ENCODE peak calls at places on chromosomes 6 and 20, in ten cellular contexts. S is lower lobe of right lung, V is cardiac muscle cell, P is IMR-90, G is adrenal gland, C is pancreas, B is coronary artery, U is heart left ventricle, H is neuronal stem cell, O is neural progenitor cell. X is an unnamed sample.

GRCh38 chr6:53873922-53874321 is 79.1 kb downstream of the LRRC1 start:
- DNase-seq in S (no peak), V (no peak), P (peak; percentile 51), G (no peak), C (no peak), B (no peak), U (no peak), H (no peak), O (no peak), X (no peak)

GRCh38 chr6:91273729-91274128 is 686.9 kb upstream of the MAP3K7 start:
- DNase-seq in S (no peak), V (no peak), P (no peak), G (peak; percentile 64), C (no peak), B (no peak), U (peak; percentile 82), H (no peak), O (no peak), X (no peak)

GRCh38 chr6:108805611-108806181 is 42.5 kb upstream of the ARMC2 start:
- DNase-seq in S (no peak), V (no peak), P (no peak), G (no peak), C (no peak), B (no peak), U (peak; percentile 18), H (no peak), O (no peak), X (no peak)

GRCh38 chr6:69867075-69867911 is 937 bp downstream of the COL19A1 start:
- DNase-seq in S (peak; percentile 72), V (peak; percentile 90), P (peak; percentile 0), G (peak; percentile 72), C (peak; percentile 50), B (peak; percentile 74), U (peak; percentile 73), H (peak; percentile 72), O (peak; percentile 90), X (peak; percentile 33)

GRCh38 chr6:155188707-155189496 is 74.9 kb upstream of the CLDN20 start:
- DNase-seq in S (no peak), V (no peak), P (peak; percentile 100), G (no peak), C (no peak), B (no peak), U (no peak), H (no peak), O (no peak), X (no peak)

GRCh38 chr6:165081944-165082532 is 227.4 kb downstream of the C6orf118 start:
- DNase-seq in S (no peak), V (no peak), P (no peak), G (no peak), C (no peak), B (no peak), U (no peak), H (no peak), O (no peak), X (no peak)

GRCh38 chr6:104958178-104958520 is 1.2 kb downstream of the LIN28B start:
- DNase-seq in S (no peak), V (no peak), P (no peak), G (no peak), C (no peak), B (no peak), U (no peak), H (no peak), O (peak; percentile 18), X (no peak)

GRCh38 chr20:13786143-13786828 is 1.5 kb downstream of the NDUFAF5 start:
- DNase-seq in S (no peak), V (no peak), P (no peak), G (no peak), C (no peak), B (no peak), U (no peak), H (no peak), O (no peak), X (no peak)

GRCh38 chr6:124110514-124110913 is 306.8 kb downstream of the NKAIN2 start:
- DNase-seq in S (no peak), V (no peak), P (no peak), G (no peak), C (no peak), B (no peak), U (no peak), H (no peak), O (no peak), X (no peak)

GRCh38 chr6:33764036-33764435 is 17.3 kb upstream of the IP6K3 start:
- DNase-seq in S (no peak), V (no peak), P (no peak), G (no peak), C (no peak), B (no peak), U (no peak), H (no peak), O (no peak), X (no peak)

GRCh38 chr20:59434950-59435349 is 134.5 kb downstream of the EDN3 start:
- DNase-seq in S (no peak), V (no peak), P (no peak), G (no peak), C (no peak), B (no peak), U (no peak), H (no peak), O (no peak), X (no peak)

GRCh38 chr6:143804835-143805239 is 38.3 kb upstream of the LTV1 start:
- DNase-seq in S (no peak), V (no peak), P (no peak), G (no peak), C (no peak), B (no peak), U (no peak), H (no peak), O (no peak), X (no peak)

GRCh38 chr6:54770328-54770727 is 76.2 kb upstream of the FAM83B start:
- DNase-seq in S (no peak), V (no peak), P (no peak), G (no peak), C (no peak), B (no peak), U (no peak), H (no peak), O (no peak), X (no peak)

GRCh38 chr20:17664025-17664638 is 17.9 kb downstream of the RRBP1 start:
- DNase-seq in S (no peak), V (no peak), P (no peak), G (peak; percentile 40), C (no peak), B (no peak), U (no peak), H (no peak), O (no peak), X (no peak)

GRCh38 chr6:21708181-21708580 is 114.6 kb downstream of the SOX4 start:
- DNase-seq in S (no peak), V (no peak), P (no peak), G (no peak), C (no peak), B (no peak), U (no peak), H (no peak), O (no peak), X (no peak)

GRCh38 chr20:43959920-43960227 is 45.2 kb downstream of the TOX2 start:
- DNase-seq in S (no peak), V (no peak), P (no peak), G (no peak), C (no peak), B (no peak), U (no peak), H (no peak), O (no peak), X (no peak)

GRCh38 chr6:140609321-140609720 is 1234.9 kb upstream of the CITED2 start:
- DNase-seq in S (no peak), V (no peak), P (no peak), G (no peak), C (no peak), B (no peak), U (no peak), H (no peak), O (no peak), X (no peak)

GRCh38 chr6:140609956-140610355 is 1235.5 kb upstream of the CITED2 start:
- DNase-seq in S (no peak), V (peak; percentile 3), P (no peak), G (no peak), C (no peak), B (no peak), U (no peak), H (no peak), O (no peak), X (no peak)
- H3K27ac ChIP-seq in S (no peak overlapping the region), V (peak overlapping the region; percentile 69), P (no peak overlapping the region), G (no peak overlapping the region), C (no peak overlapping the region), B (no peak overlapping the region), U (no peak overlapping the region), H (no peak overlapping the region), O (no peak overlapping the region), X (no peak overlapping the region)

GRCh38 chr6:44071670-44072451 is 55.4 kb downstream of the MRPL14 start:
- DNase-seq in S (no peak), V (no peak), P (peak; percentile 98), G (no peak), C (no peak), B (no peak), U (no peak), H (no peak), O (no peak), X (peak; percentile 57)
- H3K4me3 ChIP-seq in S (no peak overlapping the region), V (no peak overlapping the region), P (no peak overlapping the region), G (no peak overlapping the region), C (no peak overlapping the region), B (no peak overlapping the region), U (no peak overlapping the region), H (no peak overlapping the region), O (no peak overlapping the region), X (no peak overlapping the region)

GRCh38 chr6:31666337-31666960 is 569 bp downstream of the CSNK2B start:
- DNase-seq in S (no peak), V (no peak), P (peak; percentile 9), G (no peak), C (no peak), B (no peak), U (no peak), H (no peak), O (no peak), X (no peak)
- H3K27ac ChIP-seq in S (peak overlapping the region; percentile 91), V (peak overlapping the region; percentile 95), P (peak overlapping the region; percentile 97), G (peak overlapping the region; percentile 96), C (peak overlapping the region; percentile 77), B (peak overlapping the region; percentile 96), U (peak overlapping the region; percentile 95), H (no peak overlapping the region), O (no peak overlapping the region), X (peak overlapping the region; percentile 97)

GRCh38 chr6:148878683-148879082 is 131.9 kb downstream of the UST start:
- DNase-seq in S (no peak), V (no peak), P (no peak), G (no peak), C (no peak), B (no peak), U (no peak), H (no peak), O (no peak), X (no peak)

GRCh38 chr6:148873868-148874267 is 127.0 kb downstream of the UST start:
- DNase-seq in S (no peak), V (no peak), P (no peak), G (no peak), C (no peak), B (no peak), U (no peak), H (no peak), O (no peak), X (no peak)

GRCh38 chr6:148873154-148873553 is 126.3 kb downstream of the UST start:
- DNase-seq in S (no peak), V (no peak), P (no peak), G (no peak), C (no peak), B (no peak), U (no peak), H (no peak), O (no peak), X (no peak)

GRCh38 chr6:148869589-148869988 is 122.8 kb downstream of the UST start:
- DNase-seq in S (no peak), V (no peak), P (peak; percentile 98), G (peak; percentile 61), C (no peak), B (no peak), U (no peak), H (no peak), O (no peak), X (no peak)

GRCh38 chr6:148874698-148875293 is 128.0 kb downstream of the UST start:
- DNase-seq in S (no peak), V (peak; percentile 90), P (no peak), G (no peak), C (no peak), B (no peak), U (peak; percentile 58), H (peak; percentile 32), O (peak; percentile 75), X (no peak)
- H3K4me3 ChIP-seq in S (no peak overlapping the region), V (no peak overlapping the region), P (no peak overlapping the region), G (no peak overlapping the region), C (peak overlapping the region; percentile 6), B (no peak overlapping the region), U (no peak overlapping the region), H (no peak overlapping the region), O (no peak overlapping the region), X (no peak overlapping the region)

X was measured in uterus.